ENCODE peak calls at places on chromosome X, in ten cellular contexts. E is H9, B is MM.1S, V is mesendoderm, F is neuronal stem cell, J is HCT116, O is IMR-90, U is neural progenitor cell, C is adipocyte, X is GM23248. W is an unnamed sample.

GRCh38 chrX:147072747-147073146 is 258.2 kb upstream of the CXorf51A start:
- DNase-seq in X (no peak), O (no peak), B (no peak), U (no peak), J (no peak), E (no peak), F (no peak), C (no peak), V (no peak), W (no peak)

GRCh38 chrX:129606918-129607317 is 47.8 kb downstream of the APLN start:
- DNase-seq in V (peak; percentile 39), X (peak; percentile 57), O (peak; percentile 36), F (peak; percentile 60), J (peak; percentile 23), E (no peak), C (peak; percentile 83), B (peak; percentile 43), U (peak; percentile 63), W (peak; percentile 13)

GRCh38 chrX:14029039-14029424 is 660 bp downstream of the GEMIN8 start:
- DNase-seq in J (no peak), O (no peak), V (peak; percentile 51), X (no peak), C (peak; percentile 22), F (peak; percentile 5), B (peak; percentile 19), U (peak; percentile 24), E (no peak), W (no peak)

GRCh38 chrX:102739642-102740041 is 19.1 kb downstream of the GPRASP3 start:
- DNase-seq in X (no peak), O (peak; percentile 7), F (no peak), B (no peak), U (no peak), V (no peak), E (no peak), J (no peak), C (no peak), W (no peak)

GRCh38 chrX:150955590-150955989 is 27.5 kb upstream of the HMGB3 start:
- DNase-seq in F (no peak), O (no peak), X (no peak), J (no peak), C (no peak), U (no peak), E (no peak), V (no peak), B (no peak), W (no peak)

GRCh38 chrX:49067285-49068120 is 6.3 kb downstream of the PRAF2 start:
- DNase-seq in F (no peak), O (no peak), B (no peak), C (no peak), V (no peak), U (no peak), J (no peak), E (no peak), X (no peak), W (no peak)

GRCh38 chrX:42704454-42704853 is 73.5 kb downstream of the PPP1R2C start:
- DNase-seq in B (no peak), J (no peak), V (no peak), O (peak; percentile 22), E (no peak), C (peak; percentile 25), F (no peak), X (peak; percentile 3), U (no peak), W (no peak)

GRCh38 chrX:2954541-2954940 is 25.4 kb upstream of the ARSD start:
- DNase-seq in X (no peak), F (no peak), E (no peak), V (no peak), J (no peak), O (no peak), C (no peak), B (no peak), U (no peak), W (no peak)

GRCh38 chrX:17039826-17040225 is 93.4 kb downstream of the REPS2 start:
- DNase-seq in O (peak; percentile 18), C (peak; percentile 64), B (no peak), X (peak; percentile 27), F (no peak), J (no peak), V (no peak), U (no peak), E (no peak), W (no peak)

GRCh38 chrX:17860811-17861495 is at the start of gene RAI2:
- DNase-seq in V (peak; percentile 27), B (no peak), C (peak; percentile 21), E (peak; percentile 46), O (no peak), J (no peak), F (peak; percentile 26), X (no peak), U (peak; percentile 77), W (no peak)

GRCh38 chrX:71911731-71912050 is 1.0 kb downstream of the NHSL2 start:
- DNase-seq in B (no peak), O (no peak), E (no peak), V (peak; percentile 58), U (peak; percentile 74), X (peak; percentile 47), J (no peak), F (no peak), C (peak; percentile 32), W (no peak)

GRCh38 chrX:71912156-71912555 is 1.5 kb downstream of the NHSL2 start:
- DNase-seq in B (no peak), X (peak; percentile 8), J (no peak), E (no peak), F (no peak), C (no peak), V (peak; percentile 34), U (peak; percentile 4), O (no peak), W (no peak)

GRCh38 chrX:71911023-71911730 is 532 bp downstream of the NHSL2 start:
- DNase-seq in J (no peak), E (peak; percentile 64), C (peak; percentile 45), U (peak; percentile 83), F (peak; percentile 42), B (peak; percentile 42), O (no peak), X (peak; percentile 40), V (peak; percentile 70), W (no peak)

GRCh38 chrX:71909956-71910355 is 689 bp upstream of the NHSL2 start:
- DNase-seq in X (peak; percentile 52), F (peak; percentile 31), U (peak; percentile 76), C (peak; percentile 55), V (peak; percentile 69), E (peak; percentile 65), B (no peak), J (no peak), O (no peak), W (no peak)

DNA sequence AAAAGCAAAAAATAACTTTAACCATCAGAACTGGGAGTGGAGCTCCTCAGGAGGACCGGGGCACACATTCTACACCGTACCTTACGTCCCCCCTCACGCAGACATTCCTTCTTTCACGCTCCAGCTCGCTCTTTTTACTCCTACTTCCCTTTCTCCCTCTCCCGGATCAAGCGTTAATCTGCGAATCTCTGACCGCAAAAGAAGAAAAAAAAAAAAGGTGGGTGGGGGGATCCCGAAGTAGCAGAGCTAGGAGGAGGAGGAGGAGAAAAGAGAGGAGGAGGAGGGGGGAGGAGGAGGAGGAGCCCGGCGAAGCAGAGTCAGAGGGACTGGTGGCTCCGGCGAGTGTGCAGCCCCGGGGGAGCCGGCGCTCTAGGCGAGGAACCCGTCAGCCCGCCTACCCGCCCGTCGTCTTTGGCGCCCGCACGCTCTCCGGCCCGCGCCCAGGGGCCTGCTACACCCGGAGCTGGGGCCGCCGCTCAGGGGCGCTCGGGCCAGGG is at the start of gene NHSL2:
- DNase-seq in B (peak; percentile 50), C (peak; percentile 57), J (no peak), U (peak; percentile 73), V (peak; percentile 66), O (peak; percentile 6), E (peak; percentile 67), F (peak; percentile 37), X (peak; percentile 57), W (no peak)
- H3K9ac ChIP-seq in B (peak within 1 kb of the TSS; percentile 53), C (peak within 1 kb of the TSS; percentile 77), J (no peak within 1 kb of the TSS), U (no peak within 1 kb of the TSS), V (peak within 1 kb of the TSS; percentile 83), O (no peak within 1 kb of the TSS), E (peak within 1 kb of the TSS; percentile 33), F (peak within 1 kb of the TSS; percentile 91), X (peak within 1 kb of the TSS; percentile 55), W (no peak within 1 kb of the TSS)

DNA sequence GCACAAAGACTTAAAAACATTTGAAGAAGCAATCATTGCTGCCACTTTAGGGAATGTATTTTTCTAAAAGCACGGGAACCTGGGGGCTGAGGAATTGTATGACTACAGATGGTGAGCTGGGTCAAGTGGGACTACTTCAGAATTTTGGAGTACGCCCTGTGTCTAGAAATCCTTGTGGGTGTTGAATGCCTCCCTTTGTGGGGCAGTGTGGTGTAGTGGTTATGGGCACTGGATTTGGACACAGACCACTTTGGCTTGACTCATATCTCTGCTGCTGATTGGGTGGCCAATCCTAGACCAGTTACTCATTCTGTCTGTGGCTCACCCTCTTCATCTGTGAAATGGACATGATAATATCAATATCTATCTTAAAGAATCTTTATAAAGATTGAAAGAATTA is 155.0 kb upstream of the RPS6KA3 start:
- DNase-seq in B (no peak), F (no peak), O (no peak), V (no peak), E (no peak), C (no peak), X (no peak), J (no peak), U (no peak), W (no peak)
- H3K9ac ChIP-seq in B (no peak overlapping the region), F (no peak overlapping the region), O (no peak overlapping the region), V (no peak overlapping the region), E (no peak overlapping the region), C (no peak overlapping the region), X (no peak overlapping the region), J (no peak overlapping the region), U (no peak overlapping the region), W (no peak overlapping the region)

DNA sequence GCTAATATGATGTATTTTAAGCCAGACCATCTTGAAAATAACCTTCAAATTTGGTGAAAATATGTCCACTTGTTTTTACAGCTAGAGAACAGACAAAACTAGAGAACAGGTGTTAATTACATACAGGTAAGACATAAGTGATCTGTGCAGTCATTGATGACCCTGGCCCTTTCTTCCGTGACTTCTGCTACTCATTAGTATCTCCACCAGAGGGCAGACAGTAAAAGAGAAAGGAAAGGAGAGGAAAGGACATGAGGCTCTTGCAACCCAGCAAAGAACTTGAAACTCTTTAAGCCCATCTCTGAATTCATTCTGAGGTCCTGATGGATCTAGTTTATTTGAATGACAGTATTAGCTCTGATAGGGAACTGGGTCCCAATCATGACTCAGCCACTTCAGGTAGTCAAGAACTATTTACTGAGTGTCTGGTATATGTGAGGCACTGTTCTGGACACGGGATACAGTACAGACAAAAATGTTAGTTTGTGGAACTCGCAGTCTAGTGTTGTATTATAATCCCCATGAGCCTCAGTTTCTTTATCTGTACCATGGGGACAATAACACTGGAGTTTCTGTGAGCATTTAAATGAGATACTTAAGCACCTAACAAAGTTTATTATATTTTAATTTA is 121.0 kb upstream of the TEX13D start:
- DNase-seq in B (peak; percentile 48), O (peak; percentile 3), E (no peak), X (peak; percentile 48), C (peak; percentile 20), V (peak; percentile 62), F (no peak), U (peak; percentile 50), J (peak; percentile 8), W (no peak)
- H3K9ac ChIP-seq in B (no peak overlapping the region), O (no peak overlapping the region), E (no peak overlapping the region), X (no peak overlapping the region), C (no peak overlapping the region), V (no peak overlapping the region), F (no peak overlapping the region), U (no peak overlapping the region), J (no peak overlapping the region), W (no peak overlapping the region)

DNA sequence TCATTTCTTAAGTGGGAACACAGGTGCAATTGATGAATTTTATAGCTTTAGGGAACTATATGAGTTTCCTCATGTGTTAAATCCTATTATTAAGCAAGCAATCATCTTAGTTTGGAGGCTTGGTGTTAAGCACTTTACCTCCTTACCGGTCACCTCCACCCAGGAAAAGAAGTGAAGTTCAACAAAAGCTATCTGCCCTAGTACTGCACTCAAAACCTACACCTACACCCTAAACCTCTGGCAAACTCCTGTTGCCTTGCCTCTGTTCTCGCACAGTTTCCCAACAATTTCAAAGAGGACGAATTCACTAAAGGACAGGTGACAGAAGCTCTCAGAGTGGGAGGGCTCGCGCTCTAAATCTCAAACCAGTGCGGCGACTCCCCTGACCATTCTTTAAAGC is 85.7 kb upstream of the TENT5D start:
- DNase-seq in U (peak; percentile 1), B (no peak), V (no peak), O (no peak), C (no peak), E (no peak), X (no peak), J (no peak), F (no peak), W (no peak)
- H3K9ac ChIP-seq in U (no peak overlapping the region), B (no peak overlapping the region), V (peak overlapping the region; percentile 44), O (no peak overlapping the region), C (peak overlapping the region; percentile 78), E (no peak overlapping the region), X (no peak overlapping the region), J (no peak overlapping the region), F (no peak overlapping the region), W (no peak overlapping the region)

W was measured in GM12878.